ENCODE peak calls at places on chromosomes 2 and 18, in six cellular contexts. One of them, this sample, is unnamed.

GRCh38 chr2:110642360-110642759 is 35.5 kb downstream of the BUB1 start:
- DNase-seq in MG63: no peak
- DNase-seq in NCI-H146: no peak
- DNase-seq in T-helper 1 cell: no peak
- DNase-seq in fibroblast of pulmonary artery: no peak
- DNase-seq in NCI-H748 treated with DMSO at 0.1 percent for 48 hours: no peak
- DNase-seq in this sample: no peak

GRCh38 chr18:10010611-10011015 is 96.8 kb downstream of the VAPA start:
- DNase-seq in fibroblast of pulmonary artery: peak; percentile 95
- DNase-seq in T-helper 1 cell: no peak
- DNase-seq in NCI-H748 treated with DMSO at 0.1 percent for 48 hours: no peak
- DNase-seq in NCI-H146: no peak
- DNase-seq in MG63: peak; percentile 95
- DNase-seq in this sample: no peak

GRCh38 chr18:62033207-62033606 is 140.4 kb upstream of the RNF152 start:
- DNase-seq in fibroblast of pulmonary artery: no peak
- DNase-seq in T-helper 1 cell: no peak
- DNase-seq in NCI-H748 treated with DMSO at 0.1 percent for 48 hours: no peak
- DNase-seq in MG63: no peak
- DNase-seq in NCI-H146: no peak
- DNase-seq in this sample: no peak

GRCh38 chr2:19868705-19869550 is 32.9 kb downstream of the TTC32 start:
- DNase-seq in T-helper 1 cell: peak; percentile 26
- DNase-seq in NCI-H748 treated with DMSO at 0.1 percent for 48 hours: no peak
- DNase-seq in MG63: no peak
- DNase-seq in fibroblast of pulmonary artery: peak; percentile 37
- DNase-seq in NCI-H146: peak; percentile 91
- DNase-seq in this sample: peak; percentile 77

GRCh38 chr18:66013976-66014375 is 263.2 kb downstream of the CDH7 start:
- DNase-seq in fibroblast of pulmonary artery: peak; percentile 0
- DNase-seq in MG63: no peak
- DNase-seq in T-helper 1 cell: no peak
- DNase-seq in NCI-H748 treated with DMSO at 0.1 percent for 48 hours: no peak
- DNase-seq in NCI-H146: no peak
- DNase-seq in this sample: no peak

GRCh38 chr2:227188292-227188691 is 23.9 kb downstream of the COL4A3 start:
- DNase-seq in fibroblast of pulmonary artery: peak; percentile 65
- DNase-seq in NCI-H748 treated with DMSO at 0.1 percent for 48 hours: no peak
- DNase-seq in MG63: peak; percentile 27
- DNase-seq in NCI-H146: no peak
- DNase-seq in T-helper 1 cell: no peak
- DNase-seq in this sample: no peak

GRCh38 chr2:131724019-131724418 is 196.3 kb downstream of the CCDC74A start:
- DNase-seq in T-helper 1 cell: no peak
- DNase-seq in NCI-H748 treated with DMSO at 0.1 percent for 48 hours: no peak
- DNase-seq in MG63: peak; percentile 62
- DNase-seq in NCI-H146: no peak
- DNase-seq in fibroblast of pulmonary artery: no peak
- DNase-seq in this sample: no peak

GRCh38 chr2:196433116-196433515 is 206.4 kb upstream of the CCDC150 start:
- DNase-seq in fibroblast of pulmonary artery: no peak
- DNase-seq in NCI-H146: no peak
- DNase-seq in T-helper 1 cell: no peak
- DNase-seq in NCI-H748 treated with DMSO at 0.1 percent for 48 hours: no peak
- DNase-seq in MG63: no peak
- DNase-seq in this sample: no peak

GRCh38 chr18:26978812-26979341 is 113.4 kb upstream of the AQP4 start:
- DNase-seq in NCI-H146: no peak
- DNase-seq in NCI-H748 treated with DMSO at 0.1 percent for 48 hours: no peak
- DNase-seq in T-helper 1 cell: no peak
- DNase-seq in MG63: no peak
- DNase-seq in fibroblast of pulmonary artery: no peak
- DNase-seq in this sample: no peak